ENCODE peak calls at places on chromosomes 16 and 17, in six cellular contexts. R, E, I, L, N and Y are unnamed samples. For H3K36me3, the result is how much of the 10 kb centered on the place peaks cover.

GRCh38 chr16:65667013-65667578 is 545.2 kb upstream of the CDH11 start:
- DNase-seq in R (no peak), E (peak), I (no peak), L (no peak), N (no peak), Y (no peak)

GRCh38 chr16:11346700-11347319 is 1.6 kb downstream of the RMI2 start:
- DNase-seq in R (no peak), E (no peak), I (no peak), L (no peak), N (no peak), Y (no peak)

GRCh38 chr16:52128407-52128806 is 418.5 kb downstream of the TOX3 start:
- DNase-seq in R (no peak), E (no peak), I (no peak), L (no peak), N (no peak), Y (no peak)

GRCh38 chr17:2852729-2853110 is 56.5 kb downstream of the RAP1GAP2 start:
- DNase-seq in R (no peak), E (no peak), I (no peak), L (peak), N (no peak), Y (no peak)

GRCh38 chr16:23353440-23353839 is 51.3 kb downstream of the SCNN1B start:
- DNase-seq in R (no peak), E (no peak), I (peak), L (no peak), N (no peak), Y (no peak)

GRCh38 chr16:49081556-49081955 is 200.1 kb downstream of the CBLN1 start:
- DNase-seq in R (no peak), E (no peak), I (no peak), L (no peak), N (no peak), Y (no peak)

GRCh38 chr16:14462811-14463210 is 167.2 kb downstream of the PARN start:
- DNase-seq in R (no peak), E (peak), I (no peak), L (no peak), N (no peak), Y (no peak)

GRCh38 chr17:12627776-12628491 is 37.8 kb upstream of the MYOCD start:
- DNase-seq in R (no peak), E (peak), I (no peak), L (no peak), N (no peak), Y (no peak)

GRCh38 chr17:35520043-35520442 is 17.4 kb downstream of the SLFN12L start:
- DNase-seq in R (no peak), E (no peak), I (no peak), L (no peak), N (no peak), Y (no peak)

GRCh38 chr16:15790458-15790857 is 66.4 kb downstream of the MYH11 start:
- DNase-seq in R (no peak), E (peak), I (no peak), L (no peak), N (no peak), Y (no peak)

GRCh38 chr17:63701477-63702222 is 1.7 kb upstream of the LIMD2 start:
- DNase-seq in R (no peak), E (no peak), I (no peak), L (no peak), N (no peak), Y (peak)

GRCh38 chr17:58899191-58899590 is 143.5 kb downstream of the PPM1E start:
- DNase-seq in R (no peak), E (no peak), I (no peak), L (no peak), N (no peak), Y (no peak)

GRCh38 chr16:1150511-1150982 is 2.4 kb upstream of the CACNA1H start:
- DNase-seq in R (no peak), E (peak), I (no peak), L (no peak), N (no peak), Y (no peak)

GRCh38 chr16:1151424-1152122 is 1.3 kb upstream of the CACNA1H start:
- DNase-seq in R (no peak), E (no peak), I (no peak), L (no peak), N (no peak), Y (no peak)

GRCh38 chr16:1152651-1153259 is at the start of gene CACNA1H:
- DNase-seq in R (no peak), E (peak), I (no peak), L (no peak), N (no peak), Y (no peak)

GRCh38 chr16:1153480-1154160 is 714 bp downstream of the CACNA1H start:
- DNase-seq in R (no peak), E (peak), I (no peak), L (no peak), N (no peak), Y (no peak)

GRCh38 chr16:1152123-1152638 is 725 bp upstream of the CACNA1H start:
- DNase-seq in R (no peak), E (no peak), I (no peak), L (no peak), N (no peak), Y (no peak)
- H3K4me3 ChIP-seq in R (peak), E (no peak), I (no peak), L (no peak), N (peak), Y (peak)

DNA sequence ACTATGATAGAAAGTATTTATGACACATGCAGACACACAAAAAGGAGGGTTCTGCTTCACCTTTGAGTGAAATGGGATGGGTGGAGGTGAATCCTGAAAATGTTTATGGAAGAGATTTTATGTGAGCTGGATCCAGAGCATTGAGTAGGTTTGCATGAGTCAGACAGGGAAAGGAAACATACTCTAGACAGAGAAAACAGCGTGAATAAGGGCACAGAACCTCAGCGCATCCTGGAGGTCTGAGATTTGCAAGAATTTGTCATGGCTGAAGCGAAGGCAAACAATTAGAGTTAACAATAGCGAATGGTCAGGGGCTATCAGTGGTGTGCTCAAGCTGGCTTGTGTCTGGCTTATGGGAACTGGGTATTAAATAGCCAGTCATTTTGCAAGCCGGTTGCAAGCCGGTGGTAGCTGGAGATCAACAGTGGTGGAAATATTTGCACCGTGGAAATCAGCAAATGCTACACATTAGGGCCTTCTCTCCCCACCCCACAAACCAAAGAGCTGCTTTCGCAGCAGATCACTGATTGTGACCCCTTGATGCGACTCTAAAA is 36.4 kb downstream of the MAP2K6 start:
- DNase-seq in R (no peak), E (peak), I (no peak), L (no peak), N (no peak), Y (no peak)
- H3K36me3 ChIP-seq in R (under half), E (under half), I (under half), L (under half), N (under half), Y (under half)

DNA sequence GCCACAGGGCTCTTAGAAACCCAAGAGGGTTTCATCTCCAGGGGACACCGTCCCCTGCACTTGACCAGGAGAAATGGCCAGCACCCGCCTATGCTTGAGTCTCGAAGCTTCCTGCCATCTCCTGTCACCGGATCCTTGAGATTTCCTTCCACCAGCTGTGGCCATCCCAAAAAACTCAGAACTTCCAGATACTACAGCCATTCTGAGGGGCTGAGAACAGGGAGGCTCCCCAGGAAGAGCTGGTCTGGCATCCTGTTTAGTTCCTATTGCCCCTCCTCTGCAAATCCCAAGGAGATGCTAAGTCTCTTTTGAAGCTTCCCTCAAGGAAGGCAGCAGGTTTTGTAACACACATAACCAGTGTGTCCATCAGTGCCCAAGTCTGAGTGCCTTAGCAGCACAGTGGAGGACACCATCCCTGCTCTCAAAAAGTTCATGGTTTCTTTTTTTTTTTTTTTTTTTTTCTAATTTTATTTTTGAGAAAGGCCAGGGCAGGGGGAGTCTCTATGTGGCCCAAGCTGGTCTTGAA is 2.0 kb downstream of the UBALD2 start:
- DNase-seq in R (no peak), E (no peak), I (no peak), L (no peak), N (no peak), Y (no peak)
- H3K4me3 ChIP-seq in R (peak), E (peak), I (no peak), L (peak), N (peak), Y (peak)

DNA sequence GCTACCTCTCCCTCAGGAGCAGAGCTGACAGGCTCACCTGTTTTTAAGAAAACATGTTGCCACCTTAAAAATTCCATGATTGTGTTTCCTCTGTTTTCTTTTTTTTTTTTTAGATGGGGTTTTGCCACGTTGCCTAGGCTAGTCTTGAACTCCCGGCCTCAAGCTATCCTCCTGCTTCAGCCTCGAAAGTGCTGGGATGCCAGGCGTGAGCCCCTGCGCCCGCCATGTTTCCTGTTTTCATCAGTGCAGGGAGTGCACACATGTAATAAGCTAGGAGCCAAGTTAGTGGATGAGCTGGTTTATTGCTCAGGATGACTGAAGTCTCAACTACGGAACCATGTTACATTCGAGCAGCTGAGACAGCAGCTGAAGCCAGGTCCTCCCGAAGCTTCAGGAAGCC is 13.6 kb downstream of the MRM3 start:
- DNase-seq in R (no peak), E (no peak), I (no peak), L (no peak), N (no peak), Y (no peak)
- H3K36me3 ChIP-seq in R (under half), E (under half), I (under half), L (under half), N (under half), Y (under half)